ENCODE peak calls at places on chromosomes 6 and 20, in eight cellular contexts. T is fibroblast of pulmonary artery, Q is HCT116, O is IMR-90, D is breast epithelium, U is heart right ventricle, X is lower leg skin, R is epithelial cell of esophagus. M is an unnamed sample.

GRCh38 chr6:40440083-40440482 is 147.1 kb downstream of the LRFN2 start:
- DNase-seq in T (no peak), Q (no peak), O (no peak), D (no peak), U (no peak), X (no peak), R (peak), M (no peak)

GRCh38 chr20:43914697-43915208 is at the start of gene TOX2:
- DNase-seq in T (peak), Q (no peak), O (no peak), D (no peak), U (no peak), X (no peak), R (peak), M (no peak)

GRCh38 chr6:109263873-109264700 is 118.2 kb downstream of the CD164 start:
- DNase-seq in T (no peak), Q (no peak), O (no peak), D (no peak), U (no peak), X (no peak), R (no peak), M (no peak)

GRCh38 chr6:1027109-1027794 is 284.6 kb upstream of the FOXQ1 start:
- DNase-seq in T (no peak), Q (peak), O (peak), D (no peak), U (no peak), X (no peak), R (peak), M (peak)

GRCh38 chr6:118597636-118598035 is 49.5 kb downstream of the PLN start:
- DNase-seq in T (no peak), Q (no peak), O (no peak), D (no peak), U (no peak), X (no peak), R (no peak), M (no peak)

GRCh38 chr6:159727717-159728440 is 573 bp downstream of the WTAP start:
- DNase-seq in T (peak), Q (no peak), O (no peak), D (peak), U (no peak), X (no peak), R (peak), M (peak)

GRCh38 chr6:81682858-81683257 is 69.6 kb downstream of the TENT5A start:
- DNase-seq in T (no peak), Q (no peak), O (no peak), D (no peak), U (no peak), X (no peak), R (no peak), M (no peak)

GRCh38 chr6:20542927-20543602 is 8.8 kb downstream of the CDKAL1 start:
- DNase-seq in T (peak), Q (no peak), O (peak), D (no peak), U (no peak), X (no peak), R (peak), M (peak)

GRCh38 chr6:12548526-12548925 is 168.0 kb upstream of the PHACTR1 start:
- DNase-seq in T (peak), Q (no peak), O (peak), D (no peak), U (no peak), X (no peak), R (no peak), M (peak)

GRCh38 chr6:85191656-85192055 is 258.2 kb upstream of the NT5E start:
- DNase-seq in T (peak), Q (no peak), O (peak), D (no peak), U (no peak), X (no peak), R (no peak), M (peak)

GRCh38 chr20:57020364-57020763 is 246.1 kb downstream of the BMP7 start:
- DNase-seq in T (no peak), Q (no peak), O (no peak), D (no peak), U (no peak), X (no peak), R (no peak), M (no peak)

GRCh38 chr6:148800535-148800934 is 53.7 kb downstream of the UST start:
- DNase-seq in T (peak), Q (no peak), O (peak), D (no peak), U (no peak), X (no peak), R (no peak), M (no peak)

GRCh38 chr20:46215913-46216707 is 92.2 kb downstream of the CDH22 start:
- DNase-seq in T (peak), Q (peak), O (peak), D (no peak), U (peak), X (no peak), R (peak), M (peak)

GRCh38 chr6:158708239-158708638 is 58.4 kb downstream of the SYTL3 start:
- DNase-seq in T (peak), Q (no peak), O (peak), D (no peak), U (peak), X (no peak), R (no peak), M (peak)

GRCh38 chr6:5205035-5205469 is 55.7 kb downstream of the LYRM4 start:
- DNase-seq in T (peak), Q (no peak), O (no peak), D (no peak), U (no peak), X (no peak), R (no peak), M (no peak)

GRCh38 chr6:107264357-107264831 is 149.1 kb upstream of the BEND3 start:
- DNase-seq in T (peak), Q (no peak), O (peak), D (no peak), U (no peak), X (no peak), R (peak), M (peak)

GRCh38 chr20:23243791-23244190 is 106.8 kb upstream of the NXT1 start:
- DNase-seq in T (no peak), Q (no peak), O (no peak), D (no peak), U (no peak), X (peak), R (no peak), M (no peak)

GRCh38 chr6:19142236-19142635 is 694.9 kb upstream of the ID4 start:
- DNase-seq in T (no peak), Q (no peak), O (no peak), D (no peak), U (no peak), X (no peak), R (no peak), M (no peak)

GRCh38 chr6:97068211-97068610 is 143.7 kb downstream of the KLHL32 start:
- DNase-seq in T (peak), Q (peak), O (peak), D (no peak), U (no peak), X (no peak), R (peak), M (peak)

GRCh38 chr6:134074151-134074712 is 21.8 kb upstream of the SLC2A12 start:
- DNase-seq in T (peak), Q (no peak), O (no peak), D (no peak), U (peak), X (no peak), R (no peak), M (no peak)

GRCh38 chr20:5786930-5787826 is 37.0 kb downstream of the SHLD1 start:
- DNase-seq in T (peak), Q (no peak), O (peak), D (no peak), U (peak), X (no peak), R (peak), M (peak)

GRCh38 chr6:30741789-30742315 is 635 bp downstream of the FLOT1 start:
- DNase-seq in T (no peak), Q (no peak), O (no peak), D (no peak), U (peak), X (no peak), R (no peak), M (no peak)

GRCh38 chr6:129105035-129105434 is 222.1 kb downstream of the LAMA2 start:
- DNase-seq in T (peak), Q (no peak), O (peak), D (no peak), U (no peak), X (no peak), R (no peak), M (peak)

GRCh38 chr6:44681782-44682181 is 294.3 kb downstream of the CDC5L start:
- DNase-seq in T (no peak), Q (no peak), O (no peak), D (no peak), U (no peak), X (no peak), R (no peak), M (peak)

GRCh38 chr6:28349892-28350737 is at the start of gene ZKSCAN3:
- DNase-seq in T (peak), Q (peak), O (peak), D (peak), U (peak), X (peak), R (peak), M (peak)

GRCh38 chr20:32777177-32777956 is 15.2 kb downstream of the DNMT3B start:
- DNase-seq in T (no peak), Q (no peak), O (no peak), D (no peak), U (no peak), X (no peak), R (no peak), M (no peak)

GRCh38 chr6:127690092-127690491 is 113.1 kb downstream of the C6orf58 start:
- DNase-seq in T (peak), Q (peak), O (peak), D (no peak), U (no peak), X (no peak), R (peak), M (peak)

GRCh38 chr6:33772114-33772830 is 16.7 kb downstream of the LEMD2 start:
- DNase-seq in T (peak), Q (no peak), O (peak), D (no peak), U (no peak), X (no peak), R (peak), M (no peak)

GRCh38 chr20:56991516-56991915 is 274.9 kb downstream of the BMP7 start:
- DNase-seq in T (no peak), Q (no peak), O (no peak), D (no peak), U (no peak), X (no peak), R (no peak), M (no peak)

GRCh38 chr6:157690441-157691210 is 132.4 kb upstream of the SNX9 start:
- DNase-seq in T (no peak), Q (no peak), O (no peak), D (no peak), U (no peak), X (no peak), R (no peak), M (no peak)

GRCh38 chr20:63470410-63470809 is 2.0 kb downstream of the KCNQ2 start:
- DNase-seq in T (no peak), Q (no peak), O (no peak), D (no peak), U (no peak), X (no peak), R (no peak), M (no peak)

GRCh38 chr20:43352996-43353395 is 104.7 kb upstream of the SRSF6 start:
- DNase-seq in T (no peak), Q (no peak), O (no peak), D (no peak), U (no peak), X (no peak), R (no peak), M (no peak)

GRCh38 chr20:35511814-35512420 is 17.5 kb downstream of the C20orf173 start:
- DNase-seq in T (peak), Q (no peak), O (peak), D (no peak), U (no peak), X (no peak), R (peak), M (peak)

GRCh38 chr6:90610291-90610670 is 23.4 kb upstream of the MAP3K7 start:
- DNase-seq in T (peak), Q (no peak), O (no peak), D (no peak), U (no peak), X (no peak), R (no peak), M (peak)

GRCh38 chr6:158517581-158517980 is 42.3 kb upstream of the TMEM181 start:
- DNase-seq in T (no peak), Q (no peak), O (no peak), D (no peak), U (no peak), X (no peak), R (no peak), M (peak)

GRCh38 chr20:58010666-58011065 is 217.8 kb downstream of the ANKRD60 start:
- DNase-seq in T (no peak), Q (no peak), O (no peak), D (peak), U (no peak), X (no peak), R (no peak), M (no peak)

GRCh38 chr6:36204068-36204753 is 7.7 kb downstream of the BRPF3 start:
- DNase-seq in T (no peak), Q (no peak), O (no peak), D (no peak), U (no peak), X (no peak), R (no peak), M (no peak)

GRCh38 chr6:91713911-91714310 is 1127.0 kb upstream of the MAP3K7 start:
- DNase-seq in T (no peak), Q (no peak), O (peak), D (no peak), U (no peak), X (no peak), R (peak), M (peak)

GRCh38 chr6:7727150-7727950 is 1.5 kb downstream of the BMP6 start:
- DNase-seq in T (peak), Q (no peak), O (no peak), D (no peak), U (no peak), X (no peak), R (peak), M (no peak)

GRCh38 chr20:56626367-56627121 is 2.6 kb upstream of the TFAP2C start:
- DNase-seq in T (no peak), Q (peak), O (no peak), D (no peak), U (no peak), X (peak), R (peak), M (peak)

GRCh38 chr20:36542516-36543186 is 1.3 kb downstream of the MYL9 start:
- DNase-seq in T (no peak), Q (no peak), O (no peak), D (no peak), U (no peak), X (no peak), R (no peak), M (no peak)

GRCh38 chr20:36543187-36544133 is 2.1 kb downstream of the MYL9 start:
- DNase-seq in T (peak), Q (no peak), O (peak), D (no peak), U (peak), X (peak), R (no peak), M (peak)

GRCh38 chr20:36542019-36542488 is 735 bp downstream of the MYL9 start:
- DNase-seq in T (peak), Q (peak), O (peak), D (no peak), U (peak), X (no peak), R (peak), M (no peak)

GRCh38 chr20:36540551-36541211 is 638 bp upstream of the MYL9 start:
- DNase-seq in T (peak), Q (no peak), O (no peak), D (no peak), U (peak), X (no peak), R (no peak), M (no peak)

DNA sequence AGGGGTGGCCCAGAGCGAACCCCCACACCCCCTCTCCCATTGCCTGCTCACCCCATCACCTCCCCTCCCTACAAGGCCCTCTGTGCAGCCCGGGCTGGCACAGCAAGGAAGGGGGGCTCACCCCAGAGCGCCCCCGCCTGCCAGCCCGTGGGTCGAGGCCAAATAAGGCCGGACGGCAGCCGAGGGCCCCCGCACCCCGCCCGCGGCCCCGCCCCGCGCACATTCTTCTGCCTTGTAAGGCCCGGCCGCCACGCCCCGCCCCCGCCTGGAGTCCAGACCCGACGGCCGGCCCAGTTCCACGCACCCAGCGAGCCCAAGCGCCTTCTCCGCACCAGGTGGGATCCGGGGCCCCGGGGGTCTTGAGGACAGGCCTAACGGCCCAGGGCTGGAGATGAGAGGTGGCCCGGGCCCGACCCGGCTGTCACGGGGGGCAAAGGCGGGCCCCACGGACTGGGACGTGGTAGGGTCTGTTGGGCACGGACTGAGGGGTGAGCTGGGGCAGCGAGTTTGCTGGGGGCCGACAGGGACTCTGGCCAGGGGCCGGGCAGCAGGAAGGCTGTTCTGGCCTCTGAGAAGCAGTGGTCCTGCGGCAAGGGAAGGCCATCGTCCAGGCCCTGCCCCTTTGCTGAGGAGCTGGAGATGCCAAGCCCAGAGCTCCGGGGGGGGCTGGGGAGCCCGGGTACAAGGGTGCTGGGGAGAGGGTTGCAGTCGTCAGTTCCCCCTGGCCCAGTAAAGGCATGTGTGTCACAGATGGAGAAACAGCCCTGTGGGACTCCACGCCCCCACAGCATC is at the start of gene MYL9:
- DNase-seq in T (peak), Q (no peak), O (peak), D (peak), U (peak), X (peak), R (peak), M (peak)
- H3K4me3 ChIP-seq in T (peak), Q (peak), O (peak), D (peak), U (peak), X (peak), R (peak), M (peak)

DNA sequence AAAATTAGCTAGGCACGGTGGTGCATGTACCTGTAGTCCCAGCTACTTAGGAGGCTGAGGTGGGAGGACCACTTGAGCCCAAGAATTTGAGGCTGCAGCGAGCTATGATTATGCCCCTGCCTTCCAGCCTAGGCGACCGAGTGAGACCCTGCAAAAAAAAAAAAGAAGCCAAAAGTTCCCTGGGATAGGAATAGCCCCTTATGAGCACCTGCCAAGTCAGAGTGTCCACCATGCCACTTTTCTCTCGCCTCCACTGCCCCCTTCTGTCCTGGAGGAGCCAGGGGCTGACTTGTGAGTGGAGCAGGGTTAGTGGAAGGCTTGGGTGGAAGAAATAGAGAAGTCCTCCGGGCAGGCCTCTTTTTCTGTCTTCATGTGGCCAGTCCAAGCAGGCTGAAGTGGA is 12.1 kb upstream of the DDX27 start:
- DNase-seq in T (no peak), Q (no peak), O (no peak), D (no peak), U (no peak), X (no peak), R (no peak), M (no peak)
- TF ChIP-seq CTCF in T (no peak), Q (peak), O (no peak), D (no peak), U (no peak), X (no peak), R (no peak), M (peak)

GRCh38 chr6:125116710-125117109 is 36.9 kb upstream of the TPD52L1 start:
- DNase-seq in T (no peak), Q (no peak), O (no peak), D (no peak), U (no peak), X (no peak), R (no peak), M (no peak)
- H3K4me3 ChIP-seq in T (no peak), Q (no peak), O (no peak), D (no peak), U (no peak), X (no peak), R (no peak), M (no peak)

GRCh38 chr6:104527761-104528415 is 331.8 kb downstream of the HACE1 start:
- DNase-seq in T (peak), Q (no peak), O (no peak), D (no peak), U (no peak), X (no peak), R (peak), M (peak)
- TF ChIP-seq CTCF in T (peak), Q (peak), O (peak), D (no peak), U (no peak), X (no peak), R (peak), M (peak)

DNA sequence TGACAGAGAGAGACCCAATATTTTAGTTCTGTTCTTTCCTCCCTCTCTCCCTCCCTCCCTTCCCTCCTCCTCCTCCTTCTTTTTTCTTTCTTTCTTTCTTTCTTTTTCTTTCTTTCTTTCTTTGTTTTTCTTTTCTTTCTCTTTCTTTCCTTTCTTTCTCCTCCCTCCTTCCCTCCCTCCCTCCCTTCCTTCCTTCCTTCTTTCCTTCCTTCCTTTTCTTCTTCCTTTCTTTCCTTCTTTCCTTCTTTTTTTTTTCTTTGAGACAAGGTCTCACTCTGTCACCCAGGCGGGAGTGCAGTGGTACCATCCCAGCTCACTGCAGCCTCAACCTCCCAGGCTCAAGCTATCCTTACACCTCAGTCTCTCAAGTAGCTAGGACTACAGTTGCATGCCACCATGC is 28.4 kb downstream of the ARHGAP40 start:
- DNase-seq in T (no peak), Q (no peak), O (no peak), D (no peak), U (no peak), X (no peak), R (no peak), M (no peak)
- H3K4me3 ChIP-seq in T (no peak), Q (no peak), O (no peak), D (no peak), U (no peak), X (no peak), R (no peak), M (no peak)

GRCh38 chr20:16437387-16437990 is 135.8 kb downstream of the KIF16B start:
- DNase-seq in T (no peak), Q (no peak), O (no peak), D (no peak), U (no peak), X (no peak), R (peak), M (no peak)

GRCh38 chr20:16438100-16438499 is 135.1 kb downstream of the KIF16B start:
- DNase-seq in T (no peak), Q (no peak), O (no peak), D (no peak), U (peak), X (no peak), R (no peak), M (no peak)

GRCh38 chr20:16434087-16434664 is 139.1 kb downstream of the KIF16B start:
- DNase-seq in T (peak), Q (peak), O (peak), D (peak), U (peak), X (no peak), R (peak), M (peak)
- TF ChIP-seq CTCF in T (peak), Q (peak), O (peak), D (no peak), U (peak), X (no peak), R (peak), M (peak)

DNA sequence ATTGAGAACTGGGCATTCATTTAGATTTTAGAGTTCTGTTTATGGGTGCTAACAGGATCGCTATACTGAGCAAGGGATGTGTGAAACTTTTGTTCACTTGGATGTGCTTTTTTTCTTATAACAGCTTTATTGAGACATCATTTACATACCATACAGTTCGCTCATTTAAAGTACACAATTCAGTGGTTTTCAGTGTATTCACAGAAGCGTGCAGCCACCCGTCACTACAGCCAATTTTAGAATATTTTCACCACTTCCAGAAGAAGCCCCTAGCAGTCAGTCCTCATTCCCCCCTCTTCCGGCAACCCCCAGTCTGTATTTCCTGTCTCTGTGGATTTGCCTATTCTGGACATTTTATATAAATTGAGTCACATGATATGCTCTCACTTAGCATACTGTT is 48.7 kb downstream of the GFRA4 start:
- DNase-seq in T (no peak), Q (no peak), O (peak), D (no peak), U (no peak), X (no peak), R (no peak), M (peak)
- H3K4me3 ChIP-seq in T (no peak), Q (no peak), O (no peak), D (no peak), U (no peak), X (no peak), R (no peak), M (no peak)

M was measured in astrocyte of the spinal cord.